ENCODE peak calls at places on chromosomes 1 and 21, in nine cellular contexts. M is stimulated activated CD4-positive, alpha-beta T cell treated with anti-CD3 and anti-CD28 coated beads, Interleukin-2, amount 100 ng/mL, for 48 hours; A is activated effector memory CD4-positive, alpha-beta T cell treated with anti-CD3 and anti-CD28 coated beads, Interleukin-2, amount 50 U/mL, for 16 hours; D is activated naive CD4-positive, alpha-beta T cell treated with Interleukin-2 at 50 U/mL for 16 hours; V is M059J; J is NCI-H774; X is ecto neural progenitor cell; Q is AG04450; U is MV-4-11. Y is an unnamed sample.

GRCh38 chr1:115677570-115677969 is 35.8 kb downstream of the VANGL1 start:
- DNase-seq in M (no peak), A (no peak), D (no peak), V (no peak), J (no peak), X (no peak), Q (no peak), U (no peak), Y (no peak)

GRCh38 chr1:180230791-180231505 is 884 bp downstream of the LHX4 start:
- DNase-seq in M (no peak), A (peak; percentile 64), D (peak; percentile 7), V (peak; percentile 71), J (no peak), X (peak; percentile 77), Q (no peak), U (no peak), Y (no peak)

GRCh38 chr1:207021876-207022596 is 10.5 kb downstream of the C1orf116 start:
- DNase-seq in M (no peak), A (no peak), D (no peak), V (peak; percentile 36), J (no peak), X (no peak), Q (no peak), U (no peak), Y (no peak)

GRCh38 chr1:219298581-219299148 is 125.0 kb downstream of the LYPLAL1 start:
- DNase-seq in M (no peak), A (no peak), D (no peak), V (peak; percentile 68), J (no peak), X (no peak), Q (no peak), U (no peak), Y (no peak)

GRCh38 chr1:168065511-168065910 is 71.2 kb downstream of the GPR161 start:
- DNase-seq in M (no peak), A (no peak), D (no peak), V (no peak), J (no peak), X (no peak), Q (no peak), U (no peak), Y (no peak)

GRCh38 chr1:17648457-17649145 is 106.5 kb upstream of the ACTL8 start:
- DNase-seq in M (no peak), A (no peak), D (no peak), V (peak; percentile 49), J (no peak), X (no peak), Q (no peak), U (no peak), Y (no peak)

GRCh38 chr1:178399177-178399728 is 97.5 kb downstream of the CLEC20A start:
- DNase-seq in M (no peak), A (no peak), D (no peak), V (no peak), J (no peak), X (no peak), Q (no peak), U (no peak), Y (no peak)

GRCh38 chr1:61337981-61338848 is 255.9 kb downstream of the NFIA start:
- DNase-seq in M (no peak), A (no peak), D (no peak), V (peak; percentile 91), J (peak; percentile 68), X (peak; percentile 57), Q (no peak), U (peak; percentile 21), Y (no peak)

GRCh38 chr1:86155061-86155806 is 1.3 kb downstream of the COL24A1 start:
- DNase-seq in M (no peak), A (no peak), D (no peak), V (no peak), J (no peak), X (peak; percentile 62), Q (no peak), U (no peak), Y (peak; percentile 10)

GRCh38 chr1:154453577-154454352 is 48.3 kb upstream of the TDRD10 start:
- DNase-seq in M (no peak), A (no peak), D (no peak), V (peak; percentile 73), J (no peak), X (no peak), Q (no peak), U (peak; percentile 9), Y (peak; percentile 30)

GRCh38 chr21:38989745-38990423 is 184.2 kb downstream of the ETS2 start:
- DNase-seq in M (no peak), A (no peak), D (no peak), V (peak; percentile 82), J (no peak), X (peak; percentile 65), Q (peak; percentile 87), U (no peak), Y (no peak)

GRCh38 chr1:201888282-201889033 is at the start of gene SHISA4:
- DNase-seq in M (no peak), A (no peak), D (peak; percentile 16), V (peak; percentile 89), J (peak; percentile 70), X (peak; percentile 73), Q (no peak), U (no peak), Y (no peak)

GRCh38 chr1:78672428-78672827 is 22.8 kb downstream of the IFI44 start:
- DNase-seq in M (no peak), A (no peak), D (no peak), V (no peak), J (no peak), X (no peak), Q (no peak), U (no peak), Y (no peak)

GRCh38 chr1:219959540-219960208 is 31.3 kb upstream of the SLC30A10 start:
- DNase-seq in M (no peak), A (no peak), D (no peak), V (no peak), J (no peak), X (no peak), Q (no peak), U (no peak), Y (no peak)

GRCh38 chr21:14957836-14958235 is 107.0 kb downstream of the NRIP1 start:
- DNase-seq in M (no peak), A (no peak), D (no peak), V (no peak), J (no peak), X (no peak), Q (no peak), U (no peak), Y (no peak)

GRCh38 chr1:204074274-204075115 is 1.6 kb downstream of the SOX13 start:
- DNase-seq in M (no peak), A (no peak), D (no peak), V (peak; percentile 76), J (peak; percentile 40), X (peak; percentile 78), Q (no peak), U (no peak), Y (no peak)

GRCh38 chr1:174262747-174263241 is 103.5 kb downstream of the RABGAP1L start:
- DNase-seq in M (no peak), A (no peak), D (no peak), V (peak; percentile 73), J (peak; percentile 33), X (peak; percentile 52), Q (peak; percentile 34), U (peak; percentile 48), Y (peak; percentile 38)

GRCh38 chr1:78419309-78419708 is 71.5 kb upstream of the PTGFR start:
- DNase-seq in M (no peak), A (no peak), D (no peak), V (peak; percentile 95), J (no peak), X (no peak), Q (no peak), U (no peak), Y (no peak)

GRCh38 chr1:65896721-65897120 is 104.0 kb downstream of the PDE4B start:
- DNase-seq in M (no peak), A (no peak), D (no peak), V (peak; percentile 24), J (no peak), X (no peak), Q (no peak), U (no peak), Y (no peak)

GRCh38 chr1:97877307-97877706 is 43.5 kb downstream of the DPYD start:
- DNase-seq in M (no peak), A (no peak), D (no peak), V (no peak), J (no peak), X (no peak), Q (no peak), U (no peak), Y (no peak)

GRCh38 chr1:9198538-9199361 is 35.8 kb upstream of the H6PD start:
- DNase-seq in M (no peak), A (no peak), D (no peak), V (no peak), J (no peak), X (peak; percentile 80), Q (no peak), U (no peak), Y (no peak)

GRCh38 chr1:59066231-59066630 is 230.7 kb upstream of the FGGY start:
- DNase-seq in M (no peak), A (no peak), D (no peak), V (no peak), J (no peak), X (no peak), Q (no peak), U (no peak), Y (no peak)

GRCh38 chr1:195005338-195005737 is 1602.9 kb downstream of the KCNT2 start:
- DNase-seq in M (no peak), A (no peak), D (no peak), V (no peak), J (peak; percentile 42), X (no peak), Q (no peak), U (no peak), Y (no peak)

Y was measured in AML-193.